ENCODE peak calls at places on chromosomes 4 and X, in eight cellular contexts. R is heart right ventricle; E is renal cortical epithelial cell; B is H7; C is thyroid gland; D is EL; K is B cell; L is naive thymus-derived CD8-positive, alpha-beta T cell. Q is an unnamed sample.
A peak's percentile ranks its signal among the peaks of the same experiment; 100 is the strongest.

GRCh38 chr4:48546336-48546735 is 56.3 kb downstream of the ZAR1 start:
- DNase-seq in R (no peak), E (peak; percentile 54), B (peak; percentile 8), C (peak; percentile 6), D (peak; percentile 35), K (no peak), L (peak; percentile 9), Q (no peak)

GRCh38 chrX:19627081-19627480 is 111.8 kb upstream of the MAP3K15 start:
- DNase-seq in R (no peak), E (no peak), B (no peak), C (no peak), D (no peak), K (no peak), L (no peak), Q (no peak)

GRCh38 chr4:77269505-77269904 is 112.5 kb downstream of the CCNG2 start:
- DNase-seq in R (no peak), E (no peak), B (no peak), C (no peak), D (no peak), K (no peak), L (no peak), Q (no peak)

GRCh38 chrX:16993791-16994318 is 47.4 kb downstream of the REPS2 start:
- DNase-seq in R (no peak), E (no peak), B (peak; percentile 44), C (no peak), D (no peak), K (no peak), L (no peak), Q (no peak)

GRCh38 chr4:183347586-183347985 is 25.4 kb upstream of the CLDN24 start:
- DNase-seq in R (no peak), E (peak; percentile 62), B (no peak), C (no peak), D (peak; percentile 62), K (no peak), L (no peak), Q (no peak)

GRCh38 chrX:46380148-46380752 is 165.0 kb downstream of the ZNF674 start:
- DNase-seq in R (no peak), E (no peak), B (no peak), C (no peak), D (no peak), K (no peak), L (no peak), Q (no peak)

GRCh38 chrX:13059676-13060499 is 15.5 kb upstream of the FAM9C start:
- DNase-seq in R (no peak), E (peak; percentile 47), B (no peak), C (no peak), D (peak; percentile 80), K (no peak), L (no peak), Q (no peak)

GRCh38 chrX:15564981-15565579 is 35.7 kb downstream of the ACE2 start:
- DNase-seq in R (peak; percentile 41), E (peak; percentile 56), B (peak; percentile 9), C (peak; percentile 72), D (peak; percentile 35), K (no peak), L (peak; percentile 0), Q (no peak)

GRCh38 chrX:43349363-43349762 is 306.7 kb upstream of the MAOA start:
- DNase-seq in R (no peak), E (peak; percentile 29), B (peak; percentile 41), C (peak; percentile 21), D (peak; percentile 11), K (no peak), L (no peak), Q (peak; percentile 47)